ENCODE peak calls at places on chromosomes 7 and 10, in five cellular contexts. One of them, this sample, is unnamed.

GRCh38 chr7:35253680-35254495 is at the start of gene TBX20:
- DNase-seq in stimulated activated CD4-positive, alpha-beta T cell treated with anti-CD3 and anti-CD28 coated beads, Interleukin-4, amount 100 ng/mL, for 4 hours: no peak
- DNase-seq in fibroblast of lung: peak; percentile 31
- DNase-seq in Calu3: peak; percentile 59
- DNase-seq in stimulated activated naive B cell treated with anti-CD40 and anti-IgM and Interleukin-4, amounts not matched to agents 10 μg/mL and 1 μg/mL and 100 μg/mL, for 72 hours: no peak
- DNase-seq in this sample: peak; percentile 51

GRCh38 chr10:72598769-72599701 is 26.8 kb downstream of the MICU1 start:
- DNase-seq in stimulated activated naive B cell treated with anti-CD40 and anti-IgM and Interleukin-4, amounts not matched to agents 10 μg/mL and 1 μg/mL and 100 μg/mL, for 72 hours: no peak
- DNase-seq in Calu3: no peak
- DNase-seq in fibroblast of lung: no peak
- DNase-seq in stimulated activated CD4-positive, alpha-beta T cell treated with anti-CD3 and anti-CD28 coated beads, Interleukin-4, amount 100 ng/mL, for 4 hours: no peak
- DNase-seq in this sample: no peak

GRCh38 chr10:118911361-118911760 is 118.2 kb upstream of the NANOS1 start:
- DNase-seq in stimulated activated naive B cell treated with anti-CD40 and anti-IgM and Interleukin-4, amounts not matched to agents 10 μg/mL and 1 μg/mL and 100 μg/mL, for 72 hours: no peak
- DNase-seq in Calu3: peak; percentile 43
- DNase-seq in fibroblast of lung: peak; percentile 2
- DNase-seq in stimulated activated CD4-positive, alpha-beta T cell treated with anti-CD3 and anti-CD28 coated beads, Interleukin-4, amount 100 ng/mL, for 4 hours: no peak
- DNase-seq in this sample: no peak

GRCh38 chr10:59655309-59655708 is 54.3 kb downstream of the SLC16A9 start:
- DNase-seq in stimulated activated naive B cell treated with anti-CD40 and anti-IgM and Interleukin-4, amounts not matched to agents 10 μg/mL and 1 μg/mL and 100 μg/mL, for 72 hours: no peak
- DNase-seq in fibroblast of lung: no peak
- DNase-seq in Calu3: no peak
- DNase-seq in stimulated activated CD4-positive, alpha-beta T cell treated with anti-CD3 and anti-CD28 coated beads, Interleukin-4, amount 100 ng/mL, for 4 hours: no peak
- DNase-seq in this sample: no peak

GRCh38 chr10:126646101-126646500 is 24.4 kb downstream of the C10orf90 start:
- DNase-seq in fibroblast of lung: peak; percentile 12
- DNase-seq in stimulated activated CD4-positive, alpha-beta T cell treated with anti-CD3 and anti-CD28 coated beads, Interleukin-4, amount 100 ng/mL, for 4 hours: no peak
- DNase-seq in Calu3: no peak
- DNase-seq in stimulated activated naive B cell treated with anti-CD40 and anti-IgM and Interleukin-4, amounts not matched to agents 10 μg/mL and 1 μg/mL and 100 μg/mL, for 72 hours: no peak
- DNase-seq in this sample: no peak

GRCh38 chr7:142485617-142486226 is 227.9 kb upstream of the PRSS58 start:
- DNase-seq in stimulated activated naive B cell treated with anti-CD40 and anti-IgM and Interleukin-4, amounts not matched to agents 10 μg/mL and 1 μg/mL and 100 μg/mL, for 72 hours: no peak
- DNase-seq in Calu3: peak; percentile 26
- DNase-seq in stimulated activated CD4-positive, alpha-beta T cell treated with anti-CD3 and anti-CD28 coated beads, Interleukin-4, amount 100 ng/mL, for 4 hours: no peak
- DNase-seq in fibroblast of lung: no peak
- DNase-seq in this sample: no peak

GRCh38 chr10:124050021-124051015 is 43.1 kb downstream of the CHST15 start:
- DNase-seq in fibroblast of lung: no peak
- DNase-seq in stimulated activated naive B cell treated with anti-CD40 and anti-IgM and Interleukin-4, amounts not matched to agents 10 μg/mL and 1 μg/mL and 100 μg/mL, for 72 hours: no peak
- DNase-seq in stimulated activated CD4-positive, alpha-beta T cell treated with anti-CD3 and anti-CD28 coated beads, Interleukin-4, amount 100 ng/mL, for 4 hours: no peak
- DNase-seq in Calu3: no peak
- DNase-seq in this sample: no peak

GRCh38 chr10:119807960-119808697 is 64.5 kb downstream of the MCMBP start:
- DNase-seq in Calu3: no peak
- DNase-seq in stimulated activated CD4-positive, alpha-beta T cell treated with anti-CD3 and anti-CD28 coated beads, Interleukin-4, amount 100 ng/mL, for 4 hours: no peak
- DNase-seq in stimulated activated naive B cell treated with anti-CD40 and anti-IgM and Interleukin-4, amounts not matched to agents 10 μg/mL and 1 μg/mL and 100 μg/mL, for 72 hours: no peak
- DNase-seq in fibroblast of lung: peak; percentile 19
- DNase-seq in this sample: no peak

GRCh38 chr10:86349474-86349873 is 17.1 kb downstream of the GRID1 start:
- DNase-seq in Calu3: no peak
- DNase-seq in stimulated activated naive B cell treated with anti-CD40 and anti-IgM and Interleukin-4, amounts not matched to agents 10 μg/mL and 1 μg/mL and 100 μg/mL, for 72 hours: no peak
- DNase-seq in stimulated activated CD4-positive, alpha-beta T cell treated with anti-CD3 and anti-CD28 coated beads, Interleukin-4, amount 100 ng/mL, for 4 hours: no peak
- DNase-seq in fibroblast of lung: no peak
- DNase-seq in this sample: no peak

GRCh38 chr7:22907805-22908204 is 85.2 kb upstream of the TOMM7 start:
- DNase-seq in stimulated activated CD4-positive, alpha-beta T cell treated with anti-CD3 and anti-CD28 coated beads, Interleukin-4, amount 100 ng/mL, for 4 hours: no peak
- DNase-seq in Calu3: no peak
- DNase-seq in fibroblast of lung: no peak
- DNase-seq in stimulated activated naive B cell treated with anti-CD40 and anti-IgM and Interleukin-4, amounts not matched to agents 10 μg/mL and 1 μg/mL and 100 μg/mL, for 72 hours: no peak
- DNase-seq in this sample: no peak

GRCh38 chr7:102424129-102424551 is 9.2 kb upstream of the ORAI2 start:
- DNase-seq in stimulated activated naive B cell treated with anti-CD40 and anti-IgM and Interleukin-4, amounts not matched to agents 10 μg/mL and 1 μg/mL and 100 μg/mL, for 72 hours: no peak
- DNase-seq in Calu3: no peak
- DNase-seq in stimulated activated CD4-positive, alpha-beta T cell treated with anti-CD3 and anti-CD28 coated beads, Interleukin-4, amount 100 ng/mL, for 4 hours: no peak
- DNase-seq in fibroblast of lung: no peak
- DNase-seq in this sample: no peak

GRCh38 chr7:28953628-28954027 is 4.5 kb downstream of the TRIL start:
- DNase-seq in stimulated activated naive B cell treated with anti-CD40 and anti-IgM and Interleukin-4, amounts not matched to agents 10 μg/mL and 1 μg/mL and 100 μg/mL, for 72 hours: no peak
- DNase-seq in Calu3: no peak
- DNase-seq in stimulated activated CD4-positive, alpha-beta T cell treated with anti-CD3 and anti-CD28 coated beads, Interleukin-4, amount 100 ng/mL, for 4 hours: no peak
- DNase-seq in fibroblast of lung: peak; percentile 89
- DNase-seq in this sample: no peak

GRCh38 chr7:149310113-149310836 is 48.3 kb downstream of the ZNF783 start:
- DNase-seq in stimulated activated naive B cell treated with anti-CD40 and anti-IgM and Interleukin-4, amounts not matched to agents 10 μg/mL and 1 μg/mL and 100 μg/mL, for 72 hours: no peak
- DNase-seq in stimulated activated CD4-positive, alpha-beta T cell treated with anti-CD3 and anti-CD28 coated beads, Interleukin-4, amount 100 ng/mL, for 4 hours: no peak
- DNase-seq in Calu3: peak; percentile 46
- DNase-seq in fibroblast of lung: peak; percentile 88
- DNase-seq in this sample: no peak

GRCh38 chr10:125521721-125522680 is 161.0 kb downstream of the TEX36 start:
- DNase-seq in stimulated activated CD4-positive, alpha-beta T cell treated with anti-CD3 and anti-CD28 coated beads, Interleukin-4, amount 100 ng/mL, for 4 hours: peak; percentile 2
- DNase-seq in fibroblast of lung: no peak
- DNase-seq in stimulated activated naive B cell treated with anti-CD40 and anti-IgM and Interleukin-4, amounts not matched to agents 10 μg/mL and 1 μg/mL and 100 μg/mL, for 72 hours: peak; percentile 6
- DNase-seq in Calu3: no peak
- DNase-seq in this sample: no peak

GRCh38 chr10:36441557-36441956 is 683.8 kb upstream of the ANKRD30A start:
- DNase-seq in Calu3: no peak
- DNase-seq in stimulated activated CD4-positive, alpha-beta T cell treated with anti-CD3 and anti-CD28 coated beads, Interleukin-4, amount 100 ng/mL, for 4 hours: no peak
- DNase-seq in stimulated activated naive B cell treated with anti-CD40 and anti-IgM and Interleukin-4, amounts not matched to agents 10 μg/mL and 1 μg/mL and 100 μg/mL, for 72 hours: no peak
- DNase-seq in fibroblast of lung: no peak
- DNase-seq in this sample: no peak

GRCh38 chr7:134823400-134823799 is 44.0 kb downstream of the CALD1 start:
- DNase-seq in Calu3: no peak
- DNase-seq in stimulated activated CD4-positive, alpha-beta T cell treated with anti-CD3 and anti-CD28 coated beads, Interleukin-4, amount 100 ng/mL, for 4 hours: no peak
- DNase-seq in stimulated activated naive B cell treated with anti-CD40 and anti-IgM and Interleukin-4, amounts not matched to agents 10 μg/mL and 1 μg/mL and 100 μg/mL, for 72 hours: no peak
- DNase-seq in fibroblast of lung: peak; percentile 78
- DNase-seq in this sample: no peak

GRCh38 chr7:122199171-122199570 is 55.1 kb upstream of the AASS start:
- DNase-seq in stimulated activated naive B cell treated with anti-CD40 and anti-IgM and Interleukin-4, amounts not matched to agents 10 μg/mL and 1 μg/mL and 100 μg/mL, for 72 hours: no peak
- DNase-seq in stimulated activated CD4-positive, alpha-beta T cell treated with anti-CD3 and anti-CD28 coated beads, Interleukin-4, amount 100 ng/mL, for 4 hours: no peak
- DNase-seq in fibroblast of lung: no peak
- DNase-seq in Calu3: peak; percentile 2
- DNase-seq in this sample: no peak